ENCODE peak calls at places on chromosomes 13 and 19, in five cellular contexts. S, U, J, M and T are unnamed samples.

GRCh38 chr13:98778749-98779148 is 26.3 kb upstream of the SLC15A1 start:
- DNase-seq in S (no peak), U (peak), J (no peak), M (no peak), T (no peak)

GRCh38 chr13:34011552-34012085 is 193.7 kb downstream of the RFC3 start:
- DNase-seq in S (no peak), U (no peak), J (no peak), M (no peak), T (no peak)

GRCh38 chr13:95709101-95709500 is 32.2 kb downstream of the DNAJC3 start:
- DNase-seq in S (no peak), U (no peak), J (no peak), M (no peak), T (no peak)

GRCh38 chr13:63605962-63606361 is 2190.3 kb upstream of the PCDH20 start:
- DNase-seq in S (no peak), U (no peak), J (no peak), M (no peak), T (no peak)

GRCh38 chr13:62721893-62722292 is 1306.2 kb upstream of the PCDH20 start:
- DNase-seq in S (no peak), U (no peak), J (no peak), M (no peak), T (no peak)

GRCh38 chr19:13965926-13966683 is 13.8 kb downstream of the DCAF15 start:
- DNase-seq in S (no peak), U (no peak), J (no peak), M (no peak), T (no peak)

GRCh38 chr13:96946709-96947311 is 47.5 kb downstream of the OXGR1 start:
- DNase-seq in S (no peak), U (no peak), J (no peak), M (no peak), T (peak)

GRCh38 chr19:9885077-9885552 is 50.0 kb downstream of the PIN1 start:
- DNase-seq in S (no peak), U (no peak), J (no peak), M (no peak), T (peak)